ENCODE peak calls at places on chromosomes 7 and 10, in six cellular contexts. U is transverse colon, P is IMR-90, E is GM12878, N is HepG2, Z is H1. D is an unnamed sample.

GRCh38 chr7:103914147-103914899 is 75.1 kb downstream of the RELN start:
- DNase-seq in U (no peak), P (peak; percentile 57), E (no peak), N (no peak), Z (no peak), D (no peak)

GRCh38 chr10:9850415-9850814 is 1167.3 kb upstream of the CELF2 start:
- DNase-seq in U (no peak), P (no peak), E (no peak), N (no peak), Z (no peak), D (no peak)

GRCh38 chr10:43236176-43236850 is 30.6 kb downstream of the RASGEF1A start:
- DNase-seq in U (no peak), P (no peak), E (no peak), N (no peak), Z (no peak), D (no peak)

GRCh38 chr7:106367018-106367420 is 82.2 kb upstream of the NAMPT start:
- DNase-seq in U (no peak), P (peak; percentile 22), E (no peak), N (peak; percentile 20), Z (no peak), D (no peak)

GRCh38 chr7:50531401-50531906 is 33.8 kb downstream of the DDC start:
- DNase-seq in U (no peak), P (peak; percentile 21), E (no peak), N (peak; percentile 12), Z (no peak), D (no peak)

GRCh38 chr10:116590590-116591444 is at the start of gene PNLIPRP1:
- DNase-seq in U (peak; percentile 50), P (no peak), E (no peak), N (no peak), Z (no peak), D (no peak)

GRCh38 chr10:29828978-29829377 is 194.2 kb upstream of the SVIL start:
- DNase-seq in U (no peak), P (no peak), E (no peak), N (no peak), Z (no peak), D (no peak)

GRCh38 chr7:135537905-135538304 is 19.8 kb upstream of the NUP205 start:
- DNase-seq in U (no peak), P (no peak), E (no peak), N (no peak), Z (no peak), D (no peak)

GRCh38 chr10:5538892-5539651 is 14.3 kb downstream of the CALML3 start:
- DNase-seq in U (peak; percentile 7), P (no peak), E (no peak), N (no peak), Z (no peak), D (no peak)

GRCh38 chr7:155722118-155722517 is 77.7 kb downstream of the RBM33 start:
- DNase-seq in U (no peak), P (no peak), E (peak; percentile 60), N (no peak), Z (no peak), D (no peak)

GRCh38 chr10:31303212-31303611 is 15.8 kb upstream of the ZEB1 start:
- DNase-seq in U (no peak), P (no peak), E (no peak), N (no peak), Z (no peak), D (no peak)

GRCh38 chr7:157829491-157829890 is 492.7 kb downstream of the DNAJB6 start:
- DNase-seq in U (no peak), P (no peak), E (no peak), N (no peak), Z (no peak), D (no peak)

GRCh38 chr10:80477813-80478212 is 23.7 kb downstream of the TSPAN14 start:
- DNase-seq in U (no peak), P (peak; percentile 92), E (no peak), N (no peak), Z (no peak), D (no peak)

GRCh38 chr7:151103973-151104372 is 17.7 kb downstream of the AGAP3 start:
- DNase-seq in U (no peak), P (no peak), E (no peak), N (no peak), Z (no peak), D (no peak)

GRCh38 chr7:142300689-142301088 is 42.8 kb upstream of the PRSS58 start:
- DNase-seq in U (no peak), P (no peak), E (no peak), N (no peak), Z (peak; percentile 86), D (no peak)

GRCh38 chr7:29135851-29136250 is 10.5 kb downstream of the CPVL start:
- DNase-seq in U (no peak), P (no peak), E (no peak), N (no peak), Z (no peak), D (no peak)

GRCh38 chr10:100731603-100732596 is 13.5 kb upstream of the PAX2 start:
- DNase-seq in U (no peak), P (no peak), E (no peak), N (no peak), Z (peak; percentile 51), D (no peak)

GRCh38 chr7:86904949-86905834 is 154.3 kb downstream of the ELAPOR2 start:
- DNase-seq in U (no peak), P (peak; percentile 10), E (no peak), N (peak; percentile 16), Z (no peak), D (no peak)

GRCh38 chr7:18087031-18087686 is 59.5 kb upstream of the PRPS1L1 start:
- DNase-seq in U (no peak), P (no peak), E (no peak), N (no peak), Z (peak; percentile 70), D (no peak)

GRCh38 chr10:127991543-127992255 is 84.8 kb downstream of the PTPRE start:
- DNase-seq in U (no peak), P (no peak), E (no peak), N (no peak), Z (no peak), D (no peak)

GRCh38 chr10:100737359-100738054 is 7.9 kb upstream of the PAX2 start:
- DNase-seq in U (no peak), P (no peak), E (no peak), N (no peak), Z (peak; percentile 82), D (no peak)

GRCh38 chr10:78953124-78954008 is 115.4 kb upstream of the ZMIZ1 start:
- DNase-seq in U (no peak), P (no peak), E (peak; percentile 25), N (no peak), Z (no peak), D (no peak)

GRCh38 chr7:104862719-104863118 is 151.3 kb upstream of the KMT2E start:
- DNase-seq in U (no peak), P (no peak), E (no peak), N (peak; percentile 35), Z (peak; percentile 60), D (no peak)

GRCh38 chr10:86671985-86672710 is 3.8 kb downstream of the LDB3 start:
- DNase-seq in U (no peak), P (peak; percentile 25), E (no peak), N (no peak), Z (no peak), D (no peak)

GRCh38 chr7:82745117-82745516 is 301.5 kb upstream of the CACNA2D1 start:
- DNase-seq in U (no peak), P (peak; percentile 8), E (no peak), N (no peak), Z (no peak), D (no peak)

GRCh38 chr7:25060487-25061055 is 64.5 kb downstream of the CYCS start:
- DNase-seq in U (no peak), P (no peak), E (no peak), N (no peak), Z (no peak), D (no peak)

GRCh38 chr7:39709768-39710291 is 86.5 kb downstream of the RALA start:
- DNase-seq in U (no peak), P (peak; percentile 91), E (peak; percentile 13), N (no peak), Z (no peak), D (no peak)

GRCh38 chr7:92108821-92109220 is 25.5 kb downstream of the CYP51A1 start:
- DNase-seq in U (no peak), P (no peak), E (no peak), N (no peak), Z (no peak), D (no peak)

GRCh38 chr7:26500749-26501352 is 209.2 kb downstream of the SNX10 start:
- DNase-seq in U (no peak), P (peak; percentile 16), E (no peak), N (peak; percentile 22), Z (no peak), D (no peak)

GRCh38 chr10:14146501-14146900 is 184.2 kb downstream of the FRMD4A start:
- DNase-seq in U (no peak), P (peak; percentile 77), E (no peak), N (no peak), Z (no peak), D (no peak)

GRCh38 chr10:62193479-62193878 is 75.2 kb downstream of the RTKN2 start:
- DNase-seq in U (no peak), P (no peak), E (no peak), N (no peak), Z (no peak), D (no peak)

GRCh38 chr10:12332572-12333381 is 16.6 kb upstream of the CAMK1D start:
- DNase-seq in U (no peak), P (peak; percentile 14), E (no peak), N (no peak), Z (no peak), D (no peak)

GRCh38 chr10:46255696-46256355 is 31.0 kb upstream of the ANTXRL start:
- DNase-seq in U (peak; percentile 71), P (peak; percentile 12), E (no peak), N (peak; percentile 43), Z (peak; percentile 91), D (no peak)

GRCh38 chr10:3811331-3811870 is 26.4 kb upstream of the KLF6 start:
- DNase-seq in U (peak; percentile 59), P (peak; percentile 71), E (peak; percentile 76), N (no peak), Z (no peak), D (peak; percentile 30)
- TF ChIP-seq POLR2A in U (peak; percentile 15), P (no peak), E (peak; percentile 24), N (no peak), Z (no peak), D (no peak)

GRCh38 chr10:90591629-90592028 is 266.2 kb downstream of the HTR7 start:
- DNase-seq in U (no peak), P (no peak), E (no peak), N (no peak), Z (no peak), D (no peak)
- TF ChIP-seq POLR2A in U (no peak), P (no peak), E (no peak), N (no peak), Z (no peak), D (no peak)

DNA sequence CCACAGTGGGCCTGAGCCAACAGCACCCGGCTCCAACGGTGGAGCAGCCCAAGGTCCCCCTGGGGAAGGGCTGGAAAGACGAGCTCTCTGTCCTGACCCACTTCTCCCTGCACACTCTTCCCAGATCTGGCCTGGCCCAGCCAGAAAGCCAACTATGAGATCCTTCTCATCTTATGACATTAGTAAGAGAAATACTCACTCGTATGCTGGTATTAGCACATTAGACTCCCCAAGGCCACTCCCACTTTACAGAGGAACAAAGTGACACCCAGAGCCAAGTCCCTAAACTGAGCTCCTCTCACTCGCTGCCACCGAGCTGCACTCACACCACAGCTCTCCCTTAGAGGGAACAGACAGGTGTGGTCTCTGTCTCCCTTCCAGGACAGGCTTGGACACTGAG is 24.8 kb downstream of the DLG5 start:
- DNase-seq in U (no peak), P (no peak), E (no peak), N (no peak), Z (no peak), D (no peak)
- TF ChIP-seq POLR2A in U (no peak), P (no peak), E (no peak), N (no peak), Z (no peak), D (no peak)

GRCh38 chr10:95693668-95694534 is at the start of gene TCTN3:
- DNase-seq in U (peak; percentile 97), P (peak; percentile 100), E (peak; percentile 100), N (peak; percentile 99), Z (peak; percentile 95), D (peak; percentile 89)
- TF ChIP-seq POLR2A in U (peak; percentile 85), P (peak; percentile 72), E (peak; percentile 89), N (peak; percentile 89), Z (peak; percentile 90), D (peak; percentile 84)

D was measured in GM12892.